ENCODE peak calls at places on chromosomes 4 and X, in eight cellular contexts. O is activated B cell treated with CpG ODN at 0.5 μM for 24 hours, I is brain microvascular endothelial cell, D is upper lobe of right lung, Z is nephron progenitor cell, C is left ventricle myocardium inferior, M is GM10248, J is MCF 10A. N is an unnamed sample.

GRCh38 chrX:148070504-148070877 is 89.4 kb downstream of the FMR1NB start:
- DNase-seq in M (no peak), D (no peak), O (no peak), I (no peak), Z (no peak), J (no peak), C (no peak), N (no peak)

GRCh38 chr4:88719381-88719780 is 21.8 kb upstream of the NAP1L5 start:
- DNase-seq in M (no peak), O (no peak), I (no peak), Z (no peak), J (no peak), D (no peak), C (no peak), N (no peak)

GRCh38 chr4:156169011-156169410 is 215.3 kb upstream of the CTSO start:
- DNase-seq in Z (peak), J (peak), O (no peak), M (peak), D (no peak), C (peak), I (peak), N (no peak)

GRCh38 chrX:132025085-132025484 is 2.0 kb downstream of the STK26 start:
- DNase-seq in O (no peak), C (no peak), Z (peak), I (no peak), D (no peak), J (no peak), M (no peak), N (no peak)

GRCh38 chr4:164210377-164210776 is 543.6 kb upstream of the SMIM31 start:
- DNase-seq in Z (no peak), D (no peak), C (no peak), J (no peak), O (no peak), M (no peak), I (peak), N (no peak)

GRCh38 chrX:19649227-19650009 is 134.1 kb upstream of the MAP3K15 start:
- DNase-seq in C (no peak), M (no peak), I (no peak), D (no peak), O (no peak), Z (no peak), J (no peak), N (no peak)

GRCh38 chrX:146615807-146616206 is 193.8 kb upstream of the CXorf51B start:
- DNase-seq in D (no peak), I (no peak), Z (no peak), O (no peak), M (no peak), J (no peak), C (no peak), N (no peak)

GRCh38 chr4:137641554-137641953 is 109.3 kb upstream of the PCDH18 start:
- DNase-seq in M (no peak), J (peak), O (no peak), Z (no peak), I (peak), C (no peak), D (no peak), N (no peak)

GRCh38 chr4:93788712-93789111 is 39.8 kb upstream of the ATOH1 start:
- DNase-seq in I (peak), Z (no peak), O (no peak), J (peak), D (no peak), M (peak), C (no peak), N (no peak)

GRCh38 chr4:13164783-13165371 is 319.3 kb downstream of the RAB28 start:
- DNase-seq in Z (no peak), J (no peak), I (no peak), D (no peak), O (no peak), C (no peak), M (no peak), N (no peak)

GRCh38 chr4:22842360-22842759 is 149.6 kb downstream of the GBA3 start:
- DNase-seq in I (no peak), O (no peak), Z (no peak), C (no peak), J (no peak), D (no peak), M (no peak), N (no peak)

GRCh38 chr4:149048451-149049143 is 606.4 kb upstream of the NR3C2 start:
- DNase-seq in Z (no peak), J (no peak), D (no peak), C (no peak), I (no peak), O (no peak), M (no peak), N (no peak)

GRCh38 chrX:51836823-51837222 is 56.6 kb upstream of the MAGED1 start:
- DNase-seq in D (no peak), O (no peak), M (no peak), Z (no peak), C (no peak), J (no peak), I (no peak), N (no peak)

GRCh38 chrX:49165901-49166881 is 3.6 kb downstream of the MAGIX start:
- DNase-seq in C (peak), I (peak), M (peak), Z (peak), D (peak), J (peak), O (peak), N (no peak)

GRCh38 chr4:88443486-88443885 is 13.4 kb upstream of the HERC5 start:
- DNase-seq in C (no peak), I (no peak), J (no peak), Z (no peak), D (no peak), O (no peak), M (no peak), N (no peak)

GRCh38 chrX:115892787-115893671 is 277.5 kb upstream of the AGTR2 start:
- DNase-seq in M (no peak), I (peak), Z (no peak), D (no peak), O (no peak), J (peak), C (no peak), N (no peak)

GRCh38 chrX:44157293-44157692 is 184.1 kb upstream of the NDP start:
- DNase-seq in Z (no peak), J (no peak), M (no peak), D (no peak), O (no peak), I (no peak), C (no peak), N (no peak)

GRCh38 chrX:95907081-95907480 is 777.6 kb upstream of the DIAPH2 start:
- DNase-seq in Z (no peak), C (no peak), M (no peak), O (no peak), D (no peak), J (no peak), I (no peak), N (no peak)

GRCh38 chrX:40938418-40938817 is 146.8 kb upstream of the USP9X start:
- DNase-seq in O (no peak), D (no peak), C (no peak), M (no peak), Z (no peak), I (peak), J (peak), N (no peak)

GRCh38 chr4:166535865-166536264 is 662.8 kb downstream of the TLL1 start:
- DNase-seq in O (no peak), M (no peak), D (no peak), J (no peak), C (no peak), I (no peak), Z (no peak), N (no peak)

GRCh38 chrX:113929004-113929403 is 654.9 kb upstream of the HTR2C start:
- DNase-seq in Z (peak), J (peak), I (peak), C (no peak), D (no peak), M (no peak), O (no peak), N (no peak)

DNA sequence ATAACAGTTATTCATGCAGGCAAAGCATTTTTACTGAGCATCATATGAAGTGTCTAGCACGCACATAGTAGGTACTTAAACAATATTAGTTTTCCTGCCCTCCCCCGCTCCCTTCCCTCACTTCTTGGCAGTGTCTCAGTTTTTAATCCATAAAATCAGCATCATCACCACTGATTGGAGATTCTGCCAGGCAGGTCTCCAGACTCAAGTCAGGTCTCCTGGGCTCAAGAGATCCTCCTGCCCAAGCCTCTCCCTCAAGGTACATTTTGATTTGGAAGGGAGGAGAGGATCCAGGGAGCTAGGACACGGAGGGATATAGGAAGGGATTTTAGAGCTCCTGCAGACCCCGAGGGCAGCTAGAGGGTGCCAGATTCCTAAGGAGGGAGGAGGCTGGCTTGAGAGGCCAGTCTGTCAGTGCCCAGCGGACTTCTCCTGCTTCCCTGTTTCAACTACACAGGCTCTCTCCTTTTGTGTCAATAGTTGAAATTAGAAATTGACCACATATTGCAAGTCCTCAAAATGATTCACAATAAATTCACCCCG is 4.4 kb upstream of the FAT1 start:
- DNase-seq in I (no peak), Z (peak), O (no peak), M (no peak), J (peak), D (no peak), C (no peak), N (no peak)
- TF ChIP-seq CTCF in I (peak), Z (no peak), O (no peak), M (no peak), J (no peak), D (no peak), C (no peak), N (peak)

GRCh38 chr4:21034728-21035127 is 334.5 kb downstream of the PACRGL start:
- DNase-seq in Z (no peak), I (no peak), O (no peak), J (no peak), C (no peak), M (no peak), D (no peak), N (no peak)
- TF ChIP-seq CTCF in Z (no peak), I (no peak), O (no peak), J (no peak), C (no peak), M (no peak), D (no peak), N (no peak)

DNA sequence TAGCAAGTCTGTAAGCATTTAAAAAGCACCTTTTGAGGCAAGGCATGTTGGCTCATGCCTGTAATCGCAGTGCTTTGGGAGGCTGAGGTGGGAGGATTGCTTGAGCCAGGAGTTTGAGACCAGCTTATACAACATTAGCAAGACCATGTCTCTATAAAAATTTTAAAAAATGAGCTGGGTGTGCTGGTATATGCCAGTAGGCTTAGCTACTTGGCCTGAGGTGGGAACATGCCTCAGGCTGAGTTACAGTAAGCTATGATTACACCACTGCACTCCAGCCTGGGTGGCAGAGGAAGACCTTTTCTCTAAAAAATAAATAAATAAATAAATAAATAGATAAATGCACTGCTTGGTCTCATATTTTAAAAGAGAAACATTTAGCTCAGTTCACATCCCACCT is 26.8 kb downstream of the BLTP1 start:
- DNase-seq in M (no peak), Z (no peak), O (no peak), J (no peak), D (no peak), I (no peak), C (no peak), N (no peak)
- TF ChIP-seq CTCF in M (no peak), Z (no peak), O (no peak), J (no peak), D (no peak), I (no peak), C (no peak), N (no peak)

GRCh38 chrX:37904833-37905232 is 57.5 kb upstream of the DYNLT3 start:
- DNase-seq in M (no peak), D (no peak), Z (no peak), I (no peak), J (no peak), O (no peak), C (no peak), N (no peak)

GRCh38 chrX:37906357-37906756 is 59.0 kb upstream of the DYNLT3 start:
- DNase-seq in O (no peak), J (no peak), D (no peak), Z (no peak), I (no peak), M (no peak), C (no peak), N (no peak)

GRCh38 chrX:37910186-37910585 is 62.8 kb upstream of the DYNLT3 start:
- DNase-seq in M (no peak), D (no peak), I (no peak), Z (no peak), C (no peak), O (no peak), J (no peak), N (no peak)

DNA sequence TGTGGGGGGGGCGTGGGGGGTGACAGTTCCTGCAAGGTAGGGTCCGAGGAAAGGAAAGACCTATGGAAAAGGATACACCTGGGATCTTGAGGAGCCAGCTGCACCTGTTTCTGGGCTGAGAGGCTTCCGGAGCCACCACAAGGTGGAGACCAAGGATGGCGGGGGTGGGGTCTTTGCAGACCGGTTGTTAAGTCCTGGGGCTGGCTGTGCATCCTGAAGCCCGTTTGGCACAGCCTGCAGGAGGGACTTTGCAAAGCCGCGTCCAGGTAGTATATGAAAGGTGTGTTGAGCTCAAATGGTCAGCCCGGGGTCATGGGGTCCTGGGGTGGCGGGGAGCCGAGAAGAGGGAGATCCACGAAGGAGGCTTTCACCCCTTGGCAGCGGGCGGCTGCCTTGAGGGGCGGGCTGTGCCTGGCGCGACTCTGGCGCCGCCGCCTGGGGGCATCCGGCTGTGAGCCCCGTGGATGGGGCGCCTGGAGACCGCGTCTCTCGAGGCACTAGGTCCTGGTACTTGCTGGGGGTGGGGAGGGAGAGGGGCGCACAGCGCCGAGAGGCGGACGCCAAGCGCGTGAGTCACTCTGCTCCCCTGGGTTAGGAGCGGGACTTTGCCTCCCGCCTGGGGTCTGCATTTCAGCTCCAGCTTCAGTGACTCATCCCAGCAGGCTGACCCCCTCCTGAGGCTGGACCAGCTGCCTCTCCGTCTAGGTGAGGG is 58.2 kb upstream of the DYNLT3 start:
- DNase-seq in O (no peak), J (no peak), C (no peak), D (no peak), Z (peak), I (peak), M (no peak), N (no peak)
- TF ChIP-seq CTCF in O (no peak), J (no peak), C (peak), D (no peak), Z (no peak), I (peak), M (no peak), N (no peak)

DNA sequence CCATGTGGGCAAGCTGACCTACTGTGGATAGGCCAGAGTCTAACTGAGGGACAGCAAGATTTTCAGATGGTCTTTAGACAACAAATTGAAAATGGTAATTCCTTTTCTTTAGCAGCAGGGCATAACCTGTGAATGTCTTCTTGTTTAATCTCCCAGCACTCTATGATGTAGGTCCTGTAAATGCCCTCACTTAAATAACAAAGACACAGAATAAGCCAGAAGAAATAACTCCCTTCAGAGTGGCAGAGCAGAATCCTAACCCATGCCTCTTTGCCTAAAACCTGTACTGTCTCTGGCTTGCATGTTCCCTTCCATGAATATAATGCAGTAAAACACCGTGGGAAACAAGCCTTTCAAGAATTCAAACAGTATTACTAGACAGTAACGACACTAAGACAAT is 99.6 kb downstream of the TSPAN5 start:
- DNase-seq in M (no peak), D (no peak), O (no peak), Z (no peak), J (no peak), I (no peak), C (no peak), N (no peak)
- TF ChIP-seq CTCF in M (no peak), D (no peak), O (no peak), Z (no peak), J (no peak), I (no peak), C (no peak), N (no peak)